ENCODE peak calls at places on chromosomes 2 and 18, in nine cellular contexts. J is myocyte; W is coronary artery; G is PC-9; B is fibroblast of villous mesenchyme; N is IMR-90; M is NCI-H1930; L is NCI-H460; Q is activated naive CD4-positive, alpha-beta T cell. F is an unnamed sample.

GRCh38 chr2:234989183-234989701 is 37.4 kb downstream of the SH3BP4 start:
- DNase-seq in B (no peak), G (peak), Q (no peak), J (peak), W (peak), M (no peak), N (no peak), L (no peak), F (peak)

GRCh38 chr2:55148269-55148668 is 83.8 kb downstream of the CLHC1 start:
- DNase-seq in L (peak), Q (no peak), N (peak), G (peak), M (no peak), W (no peak), B (peak), J (peak), F (peak)

GRCh38 chr2:20533993-20534591 is 87.2 kb downstream of the RHOB start:
- DNase-seq in Q (no peak), G (no peak), L (no peak), M (no peak), J (no peak), W (no peak), B (no peak), N (no peak), F (no peak)

GRCh38 chr2:73163522-73164367 is 38.6 kb upstream of the NOTO start:
- DNase-seq in L (peak), Q (peak), J (peak), M (peak), W (no peak), G (peak), N (peak), B (peak), F (peak)

GRCh38 chr18:75179819-75180600 is 28.9 kb downstream of the PTGR3 start:
- DNase-seq in Q (no peak), N (no peak), B (no peak), M (no peak), W (no peak), L (no peak), J (no peak), G (no peak), F (peak)

GRCh38 chr2:10217499-10217861 is 85.2 kb upstream of the HPCAL1 start:
- DNase-seq in M (no peak), B (no peak), W (no peak), Q (no peak), N (no peak), J (no peak), G (no peak), L (no peak), F (no peak)

GRCh38 chr2:130852521-130853115 is 15.9 kb downstream of the ARHGEF4 start:
- DNase-seq in N (no peak), J (no peak), G (no peak), L (no peak), W (no peak), B (no peak), Q (no peak), M (no peak), F (no peak)

GRCh38 chr2:6067089-6067488 is 374.9 kb downstream of the SOX11 start:
- DNase-seq in Q (no peak), B (no peak), M (no peak), L (no peak), J (no peak), G (no peak), N (no peak), W (no peak), F (no peak)

GRCh38 chr2:47004905-47005495 is 89.4 kb upstream of the MCFD2 start:
- DNase-seq in Q (no peak), M (no peak), L (no peak), J (no peak), W (no peak), N (no peak), B (no peak), G (no peak), F (no peak)

GRCh38 chr2:159399716-159400525 is 113.4 kb upstream of the WDSUB1 start:
- DNase-seq in L (no peak), Q (no peak), M (peak), B (peak), N (peak), G (no peak), W (no peak), J (peak), F (peak)

GRCh38 chr2:14524803-14525080 is 107.8 kb upstream of the LRATD1 start:
- DNase-seq in J (no peak), L (no peak), G (no peak), N (peak), W (no peak), Q (no peak), B (no peak), M (no peak), F (no peak)

GRCh38 chr2:135709992-135710391 is 31.7 kb upstream of the UBXN4 start:
- DNase-seq in W (no peak), G (peak), N (peak), J (peak), L (peak), Q (peak), B (peak), M (peak), F (peak)

GRCh38 chr18:45169610-45170009 is 445.7 kb upstream of the SLC14A2 start:
- DNase-seq in B (peak), W (no peak), L (peak), J (peak), M (peak), Q (no peak), N (peak), G (no peak), F (peak)

GRCh38 chr2:54394392-54394791 is 61.7 kb upstream of the SPTBN1 start:
- DNase-seq in L (no peak), B (peak), W (no peak), N (no peak), J (no peak), Q (no peak), M (peak), G (no peak), F (no peak)

GRCh38 chr2:148642891-148643416 is 1.6 kb upstream of the EPC2 start:
- DNase-seq in Q (no peak), W (no peak), N (no peak), L (no peak), M (no peak), J (no peak), B (peak), G (no peak), F (peak)

GRCh38 chr2:180411631-180412030 is 404.5 kb upstream of the CWC22 start:
- DNase-seq in Q (no peak), G (no peak), W (no peak), M (no peak), L (no peak), B (no peak), J (no peak), N (no peak), F (peak)

GRCh38 chr2:197668296-197668695 is 7.1 kb downstream of the RFTN2 start:
- DNase-seq in L (no peak), J (no peak), N (no peak), M (no peak), W (no peak), B (no peak), Q (no peak), G (peak), F (no peak)

GRCh38 chr18:77366725-77367641 is 117.3 kb downstream of the GALR1 start:
- DNase-seq in L (no peak), J (peak), N (no peak), Q (no peak), M (peak), B (peak), W (no peak), G (no peak), F (peak)

GRCh38 chr18:9792565-9793226 is 84.6 kb downstream of the RAB31 start:
- DNase-seq in J (no peak), B (no peak), L (no peak), W (no peak), M (no peak), N (no peak), G (no peak), Q (no peak), F (no peak)

GRCh38 chr2:197285361-197285760 is 25.2 kb downstream of the ANKRD44 start:
- DNase-seq in B (no peak), N (no peak), L (no peak), G (no peak), J (no peak), Q (no peak), W (no peak), M (no peak), F (no peak)

GRCh38 chr2:127453392-127454171 is 35.4 kb downstream of the PROC start:
- DNase-seq in G (peak), N (no peak), M (no peak), J (peak), L (no peak), W (no peak), B (peak), Q (no peak), F (no peak)

GRCh38 chr18:76459687-76460350 is 35.2 kb downstream of the ZNF516 start:
- DNase-seq in M (no peak), Q (no peak), W (peak), L (no peak), J (peak), N (peak), G (peak), B (peak), F (no peak)

GRCh38 chr2:237877576-237878307 is 18.3 kb downstream of the RAMP1 start:
- DNase-seq in G (no peak), B (no peak), Q (no peak), L (no peak), J (no peak), W (peak), M (no peak), N (no peak), F (no peak)

GRCh38 chr2:3608373-3609278 is 13.7 kb downstream of the COLEC11 start:
- DNase-seq in B (no peak), G (no peak), N (no peak), L (no peak), J (no peak), Q (no peak), W (peak), M (no peak), F (no peak)

GRCh38 chr18:1914489-1914888 is 656.8 kb downstream of the METTL4 start:
- DNase-seq in W (no peak), G (no peak), M (no peak), Q (no peak), B (no peak), J (no peak), L (no peak), N (no peak), F (no peak)

GRCh38 chr2:224041554-224041953 is 2.5 kb upstream of the SERPINE2 start:
- DNase-seq in M (no peak), G (no peak), W (no peak), N (no peak), B (no peak), L (no peak), Q (no peak), J (no peak), F (no peak)

GRCh38 chr2:152715854-152716428 is 1.3 kb downstream of the PRPF40A start:
- DNase-seq in G (peak), J (peak), N (peak), Q (no peak), B (no peak), L (peak), M (no peak), W (no peak), F (peak)

GRCh38 chr2:181304011-181304844 is 153.0 kb upstream of the ITGA4 start:
- DNase-seq in B (no peak), L (no peak), N (no peak), Q (no peak), G (no peak), W (no peak), J (no peak), M (no peak), F (no peak)

GRCh38 chr2:171348056-171348455 is 85.7 kb downstream of the METTL8 start:
- DNase-seq in Q (no peak), J (peak), L (no peak), W (no peak), B (no peak), N (peak), G (no peak), M (no peak), F (no peak)

GRCh38 chr18:79133724-79134123 is 64.5 kb downstream of the ATP9B start:
- DNase-seq in G (no peak), B (no peak), Q (no peak), L (no peak), M (no peak), N (no peak), W (no peak), J (peak), F (no peak)

GRCh38 chr2:44247924-44248323 is 27.4 kb upstream of the SLC3A1 start:
- DNase-seq in M (no peak), Q (no peak), N (no peak), W (no peak), B (no peak), J (no peak), G (no peak), L (no peak), F (no peak)

GRCh38 chr2:19554520-19554919 is 196.1 kb upstream of the OSR1 start:
- DNase-seq in N (no peak), J (no peak), M (no peak), Q (no peak), L (no peak), G (no peak), B (no peak), W (no peak), F (no peak)

GRCh38 chr2:221104391-221104811 is 467.7 kb downstream of the EPHA4 start:
- DNase-seq in B (no peak), G (no peak), N (peak), Q (no peak), W (peak), J (peak), M (no peak), L (peak), F (no peak)